ENCODE peak calls at places on chromosome 4, in four cellular contexts. M, W, Y and P are unnamed samples.

GRCh38 chr4:3227878-3228675 is 20.9 kb upstream of the MSANTD1 start:
- DNase-seq in M (no peak), W (no peak), Y (peak), P (no peak)

GRCh38 chr4:105765690-105766407 is 57.3 kb downstream of the GSTCD start:
- DNase-seq in M (no peak), W (peak), Y (peak), P (peak)

GRCh38 chr4:107838763-107839162 is 14.0 kb downstream of the SGMS2 start:
- DNase-seq in M (no peak), W (peak), Y (peak), P (no peak)

GRCh38 chr4:154152546-154152945 is 339.1 kb downstream of the DCHS2 start:
- DNase-seq in M (no peak), W (no peak), Y (no peak), P (no peak)

GRCh38 chr4:144574004-144574403 is 72.0 kb upstream of the HHIP start:
- DNase-seq in M (no peak), W (no peak), Y (no peak), P (no peak)

GRCh38 chr4:106338671-106339070 is 22.3 kb downstream of the AIMP1 start:
- DNase-seq in M (no peak), W (no peak), Y (no peak), P (no peak)

GRCh38 chr4:110294165-110294564 is 95.8 kb upstream of the ELOVL6 start:
- DNase-seq in M (no peak), W (no peak), Y (peak), P (peak)

GRCh38 chr4:95867919-95868318 is 28.0 kb downstream of the PDHA2 start:
- DNase-seq in M (no peak), W (peak), Y (no peak), P (peak)

GRCh38 chr4:101155368-101155767 is 192.0 kb downstream of the PPP3CA start:
- DNase-seq in M (no peak), W (peak), Y (peak), P (peak)

GRCh38 chr4:38069271-38069760 is 109.1 kb downstream of the PTTG2 start:
- DNase-seq in M (no peak), W (peak), Y (peak), P (peak)

GRCh38 chr4:126888968-126889367 is 743.8 kb upstream of the INTU start:
- DNase-seq in M (no peak), W (peak), Y (peak), P (peak)

GRCh38 chr4:149292422-149293055 is 523.1 kb downstream of the IQCM start:
- DNase-seq in M (no peak), W (no peak), Y (no peak), P (no peak)

GRCh38 chr4:111943796-111944203 is 201.5 kb upstream of the FAM241A start:
- DNase-seq in M (no peak), W (peak), Y (no peak), P (no peak)

GRCh38 chr4:86398187-86398586 is 38.3 kb upstream of the MAPK10 start:
- DNase-seq in M (no peak), W (no peak), Y (no peak), P (no peak)

GRCh38 chr4:86587016-86587713 is 7.0 kb upstream of the PTPN13 start:
- DNase-seq in M (no peak), W (no peak), Y (no peak), P (no peak)

GRCh38 chr4:6128221-6128871 is 72.0 kb downstream of the JAKMIP1 start:
- DNase-seq in M (no peak), W (no peak), Y (no peak), P (no peak)

GRCh38 chr4:140372607-140373327 is 679 bp upstream of the SCOC start:
- DNase-seq in M (no peak), W (peak), Y (peak), P (no peak)

GRCh38 chr4:159434496-159435241 is 331.8 kb downstream of the RAPGEF2 start:
- DNase-seq in M (no peak), W (no peak), Y (peak), P (peak)

GRCh38 chr4:77007358-77008230 is 58.0 kb downstream of the SEPTIN11 start:
- DNase-seq in M (no peak), W (peak), Y (peak), P (peak)